ENCODE peak calls at places on chromosomes 11 and 22, in seven cellular contexts. A is NCI-H1436, O is KBM-7, J is astrocyte of the cerebellum, U is BE2C, T is stromal cell of bone marrow, H is mucosa of gallbladder. Q is an unnamed sample.

GRCh38 chr11:64083681-64084080 is 48.0 kb downstream of the FLRT1 start:
- DNase-seq in T (no peak), U (no peak), A (no peak), H (no peak), O (no peak), J (no peak), Q (no peak)

GRCh38 chr22:27628891-27629631 is 172.5 kb downstream of the MN1 start:
- DNase-seq in A (no peak), T (no peak), J (no peak), O (no peak), U (no peak), H (no peak), Q (no peak)

GRCh38 chr22:24433868-24434471 is 6.6 kb downstream of the ADORA2A start:
- DNase-seq in T (peak), J (no peak), A (no peak), O (peak), U (no peak), H (no peak), Q (peak)

GRCh38 chr22:44807232-44807631 is 54.9 kb downstream of the ARHGAP8 start:
- DNase-seq in H (no peak), U (no peak), T (no peak), A (no peak), O (no peak), J (no peak), Q (no peak)

GRCh38 chr11:118295834-118296454 is 8.6 kb upstream of the CD3E start:
- DNase-seq in U (no peak), O (peak), H (peak), J (no peak), A (no peak), T (no peak), Q (peak)

GRCh38 chr11:71170619-71171018 is 81.8 kb downstream of the SHANK2 start:
- DNase-seq in J (no peak), H (no peak), O (no peak), U (no peak), A (no peak), T (no peak), Q (no peak)

GRCh38 chr22:32901925-32902324 is 100.4 kb downstream of the TIMP3 start:
- DNase-seq in T (no peak), U (no peak), J (no peak), O (no peak), A (no peak), H (no peak), Q (no peak)

GRCh38 chr11:95829580-95830259 is 39.4 kb downstream of the CEP57 start:
- DNase-seq in T (no peak), J (no peak), H (no peak), U (no peak), A (no peak), O (no peak), Q (no peak)

GRCh38 chr11:68038718-68039525 is at the start of gene TCIRG1:
- DNase-seq in A (no peak), O (peak), T (peak), U (peak), H (peak), J (no peak), Q (peak)

GRCh38 chr22:39645532-39645931 is 75.0 kb downstream of the CACNA1I start:
- DNase-seq in T (no peak), A (no peak), J (no peak), H (no peak), O (no peak), U (no peak), Q (no peak)